ENCODE peak calls at places on chromosomes 2 and 18, in five cellular contexts. A is foreskin melanocyte, Y is WTC11, R is Daoy, J is RKO. M is an unnamed sample.
A peak's percentile ranks its signal among the peaks of the same experiment; 100 is the strongest.

GRCh38 chr2:10532631-10533101 is 84.5 kb upstream of the ODC1 start:
- DNase-seq in A (no peak), R (no peak), J (no peak), Y (no peak), M (no peak)

GRCh38 chr2:197920088-197920487 is 115.7 kb downstream of the PLCL1 start:
- DNase-seq in Y (no peak), A (no peak), R (no peak), J (no peak), M (no peak)

GRCh38 chr2:85380048-85380447 is 25.5 kb downstream of the ELMOD3 start:
- DNase-seq in J (no peak), A (no peak), R (no peak), Y (no peak), M (no peak)

GRCh38 chr18:61743775-61744531 is 148.9 kb downstream of the RNF152 start:
- DNase-seq in R (no peak), A (no peak), J (no peak), Y (no peak), M (no peak)

GRCh38 chr18:13660510-13660909 is 65.8 kb downstream of the FAM210A start:
- DNase-seq in J (no peak), A (no peak), R (no peak), Y (no peak), M (no peak)

GRCh38 chr2:172299741-172300140 is 127.6 kb upstream of the ITGA6 start:
- DNase-seq in A (no peak), J (no peak), R (peak; percentile 45), Y (no peak), M (no peak)

GRCh38 chr2:190781604-190782198 is 98.9 kb upstream of the GLS start:
- DNase-seq in R (peak; percentile 65), A (peak; percentile 35), J (peak; percentile 61), Y (peak; percentile 41), M (peak; percentile 63)

GRCh38 chr2:73981081-73981968 is 3.4 kb upstream of the TET3 start:
- DNase-seq in Y (peak; percentile 79), J (peak; percentile 71), A (no peak), R (peak; percentile 46), M (peak; percentile 48)

GRCh38 chr2:154710078-154710477 is 11.6 kb downstream of the KCNJ3 start:
- DNase-seq in J (no peak), A (no peak), R (no peak), Y (no peak), M (no peak)

GRCh38 chr2:150520088-150520487 is 32.6 kb upstream of the RND3 start:
- DNase-seq in J (no peak), R (no peak), Y (no peak), A (no peak), M (no peak)

GRCh38 chr2:237250599-237250998 is 163.4 kb downstream of the COL6A3 start:
- DNase-seq in R (no peak), J (no peak), Y (no peak), A (no peak), M (no peak)

GRCh38 chr2:24359701-24360049 is 661 bp downstream of the ITSN2 start:
- DNase-seq in J (peak; percentile 43), R (peak; percentile 31), Y (no peak), A (no peak), M (peak; percentile 39)

GRCh38 chr2:96520697-96521096 is 15.5 kb upstream of the NEURL3 start:
- DNase-seq in J (no peak), A (no peak), R (no peak), Y (no peak), M (no peak)

GRCh38 chr18:51028201-51028805 is 1.7 kb upstream of the SMAD4 start:
- DNase-seq in A (no peak), R (peak; percentile 34), J (peak; percentile 46), Y (no peak), M (peak; percentile 40)